ENCODE peak calls at places on chromosome 14, in seven cellular contexts. One of them, this sample, is unnamed.

GRCh38 chr14:84937044-84937443 is 592.9 kb upstream of the FLRT2 start:
- DNase-seq in neuronal stem cell: no peak
- DNase-seq in myocyte: no peak
- DNase-seq in NCI-H1092 treated with DMSO at 0.1 percent for 48 hours: no peak
- DNase-seq in caudate nucleus: no peak
- DNase-seq in NCI-H510A: no peak
- DNase-seq in lung: no peak
- DNase-seq in this sample: no peak

GRCh38 chr14:95741051-95741490 is 27.1 kb upstream of the TCL1A start:
- DNase-seq in neuronal stem cell: no peak
- DNase-seq in myocyte: no peak
- DNase-seq in NCI-H1092 treated with DMSO at 0.1 percent for 48 hours: peak; percentile 50
- DNase-seq in caudate nucleus: no peak
- DNase-seq in NCI-H510A: peak; percentile 66
- DNase-seq in lung: no peak
- DNase-seq in this sample: no peak

GRCh38 chr14:99128185-99128584 is 143.8 kb downstream of the BCL11B start:
- DNase-seq in neuronal stem cell: no peak
- DNase-seq in myocyte: no peak
- DNase-seq in NCI-H1092 treated with DMSO at 0.1 percent for 48 hours: no peak
- DNase-seq in caudate nucleus: no peak
- DNase-seq in NCI-H510A: no peak
- DNase-seq in lung: no peak
- DNase-seq in this sample: no peak

GRCh38 chr14:101500681-101501080 is 60.6 kb upstream of the DIO3 start:
- DNase-seq in neuronal stem cell: no peak
- DNase-seq in myocyte: no peak
- DNase-seq in NCI-H1092 treated with DMSO at 0.1 percent for 48 hours: no peak
- DNase-seq in caudate nucleus: no peak
- DNase-seq in NCI-H510A: no peak
- DNase-seq in lung: no peak
- DNase-seq in this sample: no peak

GRCh38 chr14:39113685-39114072 is 444 bp upstream of the GEMIN2 start:
- DNase-seq in neuronal stem cell: no peak
- DNase-seq in myocyte: no peak
- DNase-seq in NCI-H1092 treated with DMSO at 0.1 percent for 48 hours: no peak
- DNase-seq in caudate nucleus: no peak
- DNase-seq in NCI-H510A: no peak
- DNase-seq in lung: no peak
- DNase-seq in this sample: no peak

GRCh38 chr14:83162351-83162929 is 1628.8 kb upstream of the SEL1L start:
- DNase-seq in neuronal stem cell: no peak
- DNase-seq in myocyte: no peak
- DNase-seq in NCI-H1092 treated with DMSO at 0.1 percent for 48 hours: no peak
- DNase-seq in caudate nucleus: no peak
- DNase-seq in NCI-H510A: no peak
- DNase-seq in lung: no peak
- DNase-seq in this sample: no peak

GRCh38 chr14:53027562-53027961 is 76.7 kb upstream of the FERMT2 start:
- DNase-seq in neuronal stem cell: no peak
- DNase-seq in myocyte: no peak
- DNase-seq in NCI-H1092 treated with DMSO at 0.1 percent for 48 hours: no peak
- DNase-seq in caudate nucleus: no peak
- DNase-seq in NCI-H510A: no peak
- DNase-seq in lung: no peak
- DNase-seq in this sample: no peak

GRCh38 chr14:67610491-67610890 is 9.2 kb upstream of the ARG2 start:
- DNase-seq in neuronal stem cell: no peak
- DNase-seq in myocyte: no peak
- DNase-seq in NCI-H1092 treated with DMSO at 0.1 percent for 48 hours: no peak
- DNase-seq in caudate nucleus: no peak
- DNase-seq in NCI-H510A: no peak
- DNase-seq in lung: no peak
- DNase-seq in this sample: no peak

GRCh38 chr14:38197001-38197760 is 10.5 kb upstream of the SSTR1 start:
- DNase-seq in neuronal stem cell: no peak
- DNase-seq in myocyte: peak; percentile 11
- DNase-seq in NCI-H1092 treated with DMSO at 0.1 percent for 48 hours: no peak
- DNase-seq in caudate nucleus: no peak
- DNase-seq in NCI-H510A: no peak
- DNase-seq in lung: no peak
- DNase-seq in this sample: no peak

GRCh38 chr14:97948841-97949240 is 1151.7 kb downstream of the VRK1 start:
- DNase-seq in neuronal stem cell: no peak
- DNase-seq in myocyte: no peak
- DNase-seq in NCI-H1092 treated with DMSO at 0.1 percent for 48 hours: no peak
- DNase-seq in caudate nucleus: no peak
- DNase-seq in NCI-H510A: no peak
- DNase-seq in lung: no peak
- DNase-seq in this sample: no peak

GRCh38 chr14:52076334-52076733 is 7.5 kb upstream of the NID2 start:
- DNase-seq in neuronal stem cell: no peak
- DNase-seq in myocyte: no peak
- DNase-seq in NCI-H1092 treated with DMSO at 0.1 percent for 48 hours: no peak
- DNase-seq in caudate nucleus: no peak
- DNase-seq in NCI-H510A: no peak
- DNase-seq in lung: no peak
- DNase-seq in this sample: no peak

GRCh38 chr14:73877790-73878189 is 8.9 kb upstream of the ZNF410 start:
- DNase-seq in neuronal stem cell: no peak
- DNase-seq in myocyte: no peak
- DNase-seq in NCI-H1092 treated with DMSO at 0.1 percent for 48 hours: no peak
- DNase-seq in caudate nucleus: no peak
- DNase-seq in NCI-H510A: no peak
- DNase-seq in lung: peak; percentile 60
- DNase-seq in this sample: no peak

GRCh38 chr14:98564006-98564405 is 708.0 kb downstream of the BCL11B start:
- DNase-seq in neuronal stem cell: peak; percentile 6
- DNase-seq in myocyte: no peak
- DNase-seq in NCI-H1092 treated with DMSO at 0.1 percent for 48 hours: no peak
- DNase-seq in caudate nucleus: no peak
- DNase-seq in NCI-H510A: no peak
- DNase-seq in lung: no peak
- DNase-seq in this sample: no peak

GRCh38 chr14:100476012-100476822 is 111.0 kb downstream of the BEGAIN start:
- DNase-seq in neuronal stem cell: no peak
- DNase-seq in myocyte: peak; percentile 64
- DNase-seq in NCI-H1092 treated with DMSO at 0.1 percent for 48 hours: no peak
- DNase-seq in caudate nucleus: no peak
- DNase-seq in NCI-H510A: no peak
- DNase-seq in lung: no peak
- DNase-seq in this sample: no peak

GRCh38 chr14:33911046-33911445 is 39.8 kb downstream of the EGLN3 start:
- DNase-seq in neuronal stem cell: no peak
- DNase-seq in myocyte: no peak
- DNase-seq in NCI-H1092 treated with DMSO at 0.1 percent for 48 hours: no peak
- DNase-seq in caudate nucleus: no peak
- DNase-seq in NCI-H510A: no peak
- DNase-seq in lung: no peak
- DNase-seq in this sample: no peak

GRCh38 chr14:23538785-23539184 is 12.8 kb downstream of the ZFHX2 start:
- DNase-seq in neuronal stem cell: no peak
- DNase-seq in myocyte: no peak
- DNase-seq in NCI-H1092 treated with DMSO at 0.1 percent for 48 hours: peak; percentile 44
- DNase-seq in caudate nucleus: no peak
- DNase-seq in NCI-H510A: peak; percentile 19
- DNase-seq in lung: no peak
- DNase-seq in this sample: no peak

GRCh38 chr14:25007832-25008231 is 42.1 kb downstream of the STXBP6 start:
- DNase-seq in neuronal stem cell: no peak
- DNase-seq in myocyte: peak; percentile 64
- DNase-seq in NCI-H1092 treated with DMSO at 0.1 percent for 48 hours: no peak
- DNase-seq in caudate nucleus: no peak
- DNase-seq in NCI-H510A: no peak
- DNase-seq in lung: no peak
- DNase-seq in this sample: no peak

GRCh38 chr14:54579606-54580005 is 12.7 kb downstream of the SAMD4A start:
- DNase-seq in neuronal stem cell: no peak
- DNase-seq in myocyte: no peak
- DNase-seq in NCI-H1092 treated with DMSO at 0.1 percent for 48 hours: no peak
- DNase-seq in caudate nucleus: no peak
- DNase-seq in NCI-H510A: no peak
- DNase-seq in lung: no peak
- DNase-seq in this sample: no peak

GRCh38 chr14:74424606-74425005 is 1.4 kb downstream of the SYNDIG1L start:
- DNase-seq in neuronal stem cell: no peak
- DNase-seq in myocyte: no peak
- DNase-seq in NCI-H1092 treated with DMSO at 0.1 percent for 48 hours: no peak
- DNase-seq in caudate nucleus: no peak
- DNase-seq in NCI-H510A: no peak
- DNase-seq in lung: no peak
- DNase-seq in this sample: no peak

GRCh38 chr14:77593501-77593911 is 22.9 kb downstream of the SPTLC2 start:
- DNase-seq in neuronal stem cell: no peak
- DNase-seq in myocyte: no peak
- DNase-seq in NCI-H1092 treated with DMSO at 0.1 percent for 48 hours: no peak
- DNase-seq in caudate nucleus: no peak
- DNase-seq in NCI-H510A: no peak
- DNase-seq in lung: no peak
- DNase-seq in this sample: no peak

GRCh38 chr14:78107171-78107570 is 63.0 kb upstream of the NRXN3 start:
- DNase-seq in neuronal stem cell: no peak
- DNase-seq in myocyte: no peak
- DNase-seq in NCI-H1092 treated with DMSO at 0.1 percent for 48 hours: no peak
- DNase-seq in caudate nucleus: no peak
- DNase-seq in NCI-H510A: no peak
- DNase-seq in lung: no peak
- DNase-seq in this sample: no peak

GRCh38 chr14:31435276-31435675 is 14.9 kb upstream of the HEATR5A start:
- DNase-seq in neuronal stem cell: no peak
- DNase-seq in myocyte: peak; percentile 54
- DNase-seq in NCI-H1092 treated with DMSO at 0.1 percent for 48 hours: no peak
- DNase-seq in caudate nucleus: no peak
- DNase-seq in NCI-H510A: no peak
- DNase-seq in lung: no peak
- DNase-seq in this sample: no peak

GRCh38 chr14:90126260-90126659 is 64.5 kb downstream of the KCNK13 start:
- DNase-seq in neuronal stem cell: no peak
- DNase-seq in myocyte: no peak
- DNase-seq in NCI-H1092 treated with DMSO at 0.1 percent for 48 hours: no peak
- DNase-seq in caudate nucleus: no peak
- DNase-seq in NCI-H510A: no peak
- DNase-seq in lung: no peak
- DNase-seq in this sample: no peak

GRCh38 chr14:46487582-46488350 is 163.8 kb downstream of the RPL10L start:
- DNase-seq in neuronal stem cell: no peak
- DNase-seq in myocyte: no peak
- DNase-seq in NCI-H1092 treated with DMSO at 0.1 percent for 48 hours: no peak
- DNase-seq in caudate nucleus: no peak
- DNase-seq in NCI-H510A: no peak
- DNase-seq in lung: no peak
- DNase-seq in this sample: no peak

GRCh38 chr14:90193925-90194324 is 62.4 kb upstream of the PSMC1 start:
- DNase-seq in neuronal stem cell: no peak
- DNase-seq in myocyte: no peak
- DNase-seq in NCI-H1092 treated with DMSO at 0.1 percent for 48 hours: no peak
- DNase-seq in caudate nucleus: no peak
- DNase-seq in NCI-H510A: no peak
- DNase-seq in lung: no peak
- DNase-seq in this sample: no peak